ENCODE peak calls at places on chromosomes 6 and 20, in five cellular contexts. R is NCI-H187 treated with DMSO at 0.1 percent for 48 hours; F is endothelial cell; J is EL; C is activated T-helper 1 cell treated with anti-CD3 and anti-CD28 coated beads, Interleukin-12 subunit alpha, Interleukin-12 subunit beta, Interleukin-2, Interleukin-4 antibody, amounts not matched to agents 30 ng/mL and 10 ng/mL and 1 ng/mL, durations not matched to agents 14 hours and 24 hours and 36 hours. H is an unnamed sample.

GRCh38 chr20:36491901-36492617 is 49.3 kb upstream of the MYL9 start:
- DNase-seq in R (no peak), F (peak; percentile 28), J (peak; percentile 67), C (peak; percentile 57), H (peak; percentile 79)

GRCh38 chr6:106694343-106694742 is 65.0 kb downstream of the QRSL1 start:
- DNase-seq in R (no peak), F (no peak), J (no peak), C (no peak), H (no peak)

GRCh38 chr20:40564997-40565680 is 123.9 kb downstream of the MAFB start:
- DNase-seq in R (no peak), F (no peak), J (peak; percentile 69), C (no peak), H (no peak)

GRCh38 chr6:39365281-39366074 is 43.0 kb upstream of the KCNK16 start:
- DNase-seq in R (no peak), F (no peak), J (peak; percentile 66), C (no peak), H (no peak)

GRCh38 chr6:151071295-151071694 is 168.5 kb upstream of the AKAP12 start:
- DNase-seq in R (no peak), F (no peak), J (peak; percentile 83), C (no peak), H (no peak)

GRCh38 chr20:6489361-6490154 is 277.9 kb upstream of the BMP2 start:
- DNase-seq in R (peak; percentile 5), F (no peak), J (no peak), C (no peak), H (no peak)

GRCh38 chr6:41970436-41970846 is 28.8 kb upstream of the CCND3 start:
- DNase-seq in R (no peak), F (no peak), J (peak; percentile 40), C (no peak), H (no peak)

GRCh38 chr20:237918-238317 is 10.9 kb downstream of the DEFB129 start:
- DNase-seq in R (no peak), F (no peak), J (no peak), C (no peak), H (no peak)

GRCh38 chr6:104483225-104483834 is 376.4 kb downstream of the HACE1 start:
- DNase-seq in R (no peak), F (no peak), J (no peak), C (no peak), H (no peak)

GRCh38 chr6:34386316-34387137 is 5.9 kb downstream of the NUDT3 start:
- DNase-seq in R (no peak), F (no peak), J (peak; percentile 80), C (no peak), H (no peak)

GRCh38 chr6:42960243-42961019 is at the start of gene GNMT:
- DNase-seq in R (no peak), F (peak; percentile 43), J (peak; percentile 25), C (peak; percentile 11), H (peak; percentile 29)

GRCh38 chr6:98957440-98957839 is 9.7 kb upstream of the FBXL4 start:
- DNase-seq in R (no peak), F (peak; percentile 15), J (peak; percentile 90), C (no peak), H (no peak)

GRCh38 chr6:158737082-158737709 is 82.0 kb downstream of the EZR start:
- DNase-seq in R (no peak), F (no peak), J (no peak), C (no peak), H (no peak)

GRCh38 chr6:71079707-71080106 is 122.8 kb upstream of the B3GAT2 start:
- DNase-seq in R (no peak), F (no peak), J (peak; percentile 72), C (no peak), H (no peak)

GRCh38 chr6:153941768-153942167 is 97.3 kb upstream of the OPRM1 start:
- DNase-seq in R (no peak), F (no peak), J (no peak), C (no peak), H (no peak)

GRCh38 chr6:99822741-99823512 is 171.1 kb downstream of the MCHR2 start:
- DNase-seq in R (peak; percentile 31), F (peak; percentile 28), J (peak; percentile 71), C (no peak), H (no peak)

H was measured in activated CD4-positive, alpha-beta memory T cell treated with anti-CD3 and anti-CD28 coated beads, Interleukin-2, amount 10 ng/mL, durations not matched to agents 7 days and 5 days.